ENCODE peak calls at places on chromosomes 1 and 21, in five cellular contexts. One of them, this sample, is unnamed.

GRCh38 chr1:147541672-147542548 is 609 bp downstream of the BCL9 start:
- DNase-seq in lower lobe of right lung: peak
- DNase-seq in IMR-90: peak
- DNase-seq in HepG2: no peak
- DNase-seq in CD4-positive, alpha-beta T cell: peak
- DNase-seq in this sample: no peak

GRCh38 chr1:39128959-39129358 is 75.5 kb upstream of the MACF1 start:
- DNase-seq in HepG2: no peak
- DNase-seq in lower lobe of right lung: peak
- DNase-seq in CD4-positive, alpha-beta T cell: no peak
- DNase-seq in IMR-90: no peak
- DNase-seq in this sample: no peak

GRCh38 chr1:236451796-236452373 is 57.8 kb downstream of the EDARADD start:
- DNase-seq in CD4-positive, alpha-beta T cell: peak
- DNase-seq in IMR-90: no peak
- DNase-seq in lower lobe of right lung: no peak
- DNase-seq in HepG2: peak
- DNase-seq in this sample: no peak

GRCh38 chr1:64536836-64537490 is 67.0 kb downstream of the CACHD1 start:
- DNase-seq in CD4-positive, alpha-beta T cell: no peak
- DNase-seq in IMR-90: no peak
- DNase-seq in lower lobe of right lung: peak
- DNase-seq in HepG2: peak
- DNase-seq in this sample: no peak

GRCh38 chr1:117076648-117077047 is 16.5 kb downstream of the TTF2 start:
- DNase-seq in HepG2: no peak
- DNase-seq in lower lobe of right lung: no peak
- DNase-seq in CD4-positive, alpha-beta T cell: no peak
- DNase-seq in IMR-90: no peak
- DNase-seq in this sample: no peak

GRCh38 chr1:58869638-58870297 is 85.9 kb upstream of the JUN start:
- DNase-seq in CD4-positive, alpha-beta T cell: no peak
- DNase-seq in lower lobe of right lung: no peak
- DNase-seq in IMR-90: no peak
- DNase-seq in HepG2: no peak
- DNase-seq in this sample: no peak

GRCh38 chr1:1004780-1005697 is 5.1 kb upstream of the HES4 start:
- DNase-seq in CD4-positive, alpha-beta T cell: no peak
- DNase-seq in lower lobe of right lung: peak
- DNase-seq in HepG2: no peak
- DNase-seq in IMR-90: peak
- DNase-seq in this sample: peak

GRCh38 chr1:226714148-226714547 is 24.9 kb downstream of the ITPKB start:
- DNase-seq in IMR-90: peak
- DNase-seq in HepG2: no peak
- DNase-seq in CD4-positive, alpha-beta T cell: no peak
- DNase-seq in lower lobe of right lung: no peak
- DNase-seq in this sample: no peak

DNA sequence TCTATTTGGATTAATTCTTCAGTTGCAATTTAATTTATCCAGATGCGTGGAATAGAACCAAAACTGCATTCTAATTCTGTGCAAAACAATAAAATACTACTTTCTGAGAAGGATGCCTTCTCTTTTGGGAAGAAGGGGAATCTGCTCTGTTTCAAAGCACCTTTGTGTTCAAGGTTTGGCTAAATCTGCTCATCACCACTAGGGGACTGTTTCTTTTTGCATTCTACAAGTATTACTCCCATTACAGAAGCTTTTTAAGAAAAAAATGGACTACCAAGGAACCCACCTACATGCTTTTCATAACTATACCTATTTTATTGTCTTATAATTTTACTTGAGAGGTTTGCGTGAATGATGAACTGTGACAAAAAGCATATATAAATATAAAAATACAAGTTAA is 18.2 kb downstream of the MRPS6 start:
- DNase-seq in CD4-positive, alpha-beta T cell: no peak
- DNase-seq in HepG2: no peak
- DNase-seq in IMR-90: no peak
- DNase-seq in lower lobe of right lung: no peak
- DNase-seq in this sample: no peak
- TF ChIP-seq CTCF in CD4-positive, alpha-beta T cell: peak
- TF ChIP-seq CTCF in HepG2: no peak
- TF ChIP-seq CTCF in IMR-90: no peak
- TF ChIP-seq CTCF in lower lobe of right lung: no peak
- TF ChIP-seq CTCF in this sample: peak

DNA sequence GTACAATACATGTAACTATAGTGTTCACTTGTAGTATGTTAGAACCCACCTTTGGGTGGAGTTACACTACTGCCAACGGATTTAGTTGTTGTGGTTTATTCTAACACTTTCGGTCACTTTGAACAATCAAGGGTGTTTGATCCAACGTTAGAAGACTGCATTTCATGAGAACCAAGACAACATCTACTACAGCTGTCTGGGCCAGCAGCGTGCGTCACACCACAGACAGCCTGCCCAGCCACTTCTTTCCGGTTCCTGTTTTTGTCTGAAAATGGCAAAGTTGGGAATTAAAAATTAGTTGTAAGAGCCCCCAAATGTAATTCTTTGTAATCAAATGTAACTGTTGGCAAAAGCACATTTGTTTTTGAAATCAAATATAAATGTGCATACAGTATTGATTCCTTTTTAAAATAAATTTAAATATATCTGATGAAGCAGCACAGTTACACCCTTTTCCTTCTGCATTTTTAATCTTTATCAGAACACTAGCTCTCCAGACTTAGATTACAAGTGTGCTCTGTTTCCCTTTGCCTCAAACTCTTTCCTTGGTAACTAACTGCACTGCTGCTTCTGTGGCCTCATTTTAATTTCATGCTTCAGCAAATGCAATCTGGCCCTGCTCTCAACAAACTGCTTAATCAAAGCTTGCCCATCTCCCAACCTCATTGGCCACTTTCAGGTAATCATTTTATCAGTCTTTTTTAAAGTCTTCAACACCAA is 86.6 kb upstream of the DPH5 start:
- DNase-seq in HepG2: no peak
- DNase-seq in CD4-positive, alpha-beta T cell: peak
- DNase-seq in lower lobe of right lung: peak
- DNase-seq in IMR-90: no peak
- DNase-seq in this sample: no peak
- TF ChIP-seq CTCF in HepG2: no peak
- TF ChIP-seq CTCF in CD4-positive, alpha-beta T cell: no peak
- TF ChIP-seq CTCF in lower lobe of right lung: no peak
- TF ChIP-seq CTCF in IMR-90: no peak
- TF ChIP-seq CTCF in this sample: no peak

GRCh38 chr1:231196307-231196706 is 34.4 kb downstream of the TRIM67 start:
- DNase-seq in CD4-positive, alpha-beta T cell: no peak
- DNase-seq in lower lobe of right lung: no peak
- DNase-seq in HepG2: no peak
- DNase-seq in IMR-90: no peak
- DNase-seq in this sample: no peak
- TF ChIP-seq CTCF in CD4-positive, alpha-beta T cell: no peak
- TF ChIP-seq CTCF in lower lobe of right lung: no peak
- TF ChIP-seq CTCF in HepG2: no peak
- TF ChIP-seq CTCF in IMR-90: no peak
- TF ChIP-seq CTCF in this sample: no peak

GRCh38 chr1:41426201-41426890 is 58.1 kb downstream of the EDN2 start:
- DNase-seq in CD4-positive, alpha-beta T cell: no peak
- DNase-seq in HepG2: no peak
- DNase-seq in lower lobe of right lung: peak
- DNase-seq in IMR-90: no peak
- DNase-seq in this sample: no peak

GRCh38 chr1:41422306-41422705 is 61.1 kb downstream of the FOXO6 start:
- DNase-seq in IMR-90: no peak
- DNase-seq in CD4-positive, alpha-beta T cell: no peak
- DNase-seq in lower lobe of right lung: no peak
- DNase-seq in HepG2: no peak
- DNase-seq in this sample: no peak

GRCh38 chr1:41425369-41425768 is 59.1 kb downstream of the EDN2 start:
- DNase-seq in CD4-positive, alpha-beta T cell: no peak
- DNase-seq in lower lobe of right lung: no peak
- DNase-seq in IMR-90: no peak
- DNase-seq in HepG2: no peak
- DNase-seq in this sample: no peak

GRCh38 chr1:41424581-41425118 is 59.8 kb downstream of the EDN2 start:
- DNase-seq in lower lobe of right lung: no peak
- DNase-seq in HepG2: no peak
- DNase-seq in CD4-positive, alpha-beta T cell: no peak
- DNase-seq in IMR-90: no peak
- DNase-seq in this sample: no peak

DNA sequence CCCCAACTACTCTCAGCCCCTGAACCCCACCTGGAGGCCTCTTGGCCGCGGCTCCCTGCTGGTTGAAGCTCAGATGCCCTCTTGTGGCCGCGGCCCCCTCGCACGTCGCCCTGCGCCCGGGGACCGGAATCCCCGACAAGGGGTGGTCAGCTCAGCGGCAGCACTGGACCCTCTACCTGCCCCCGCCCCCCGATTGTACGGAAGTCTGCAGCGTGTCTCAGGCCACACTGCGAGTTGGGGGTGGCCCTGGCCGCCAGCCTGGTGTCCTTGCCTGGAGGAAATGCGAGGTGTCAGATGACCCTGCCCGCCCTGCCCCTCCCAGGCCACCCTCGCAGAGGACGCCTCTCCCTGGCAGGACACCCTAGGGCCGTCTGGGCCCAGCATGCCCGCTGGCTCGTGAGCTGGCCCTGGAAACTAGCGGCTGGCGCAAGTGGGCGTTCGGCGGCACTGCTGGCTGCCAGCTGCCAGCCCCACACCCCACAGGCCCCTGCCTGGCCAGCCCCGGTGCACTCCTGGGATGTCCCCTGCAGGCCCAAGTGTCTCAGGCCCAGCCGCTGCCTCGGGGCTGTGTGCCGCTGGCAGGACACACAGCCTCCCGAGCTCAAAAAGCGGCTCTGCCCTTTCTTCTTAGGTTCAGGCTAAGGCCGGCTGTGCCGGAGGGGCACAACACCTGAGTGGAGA is 60.8 kb downstream of the EDN2 start:
- DNase-seq in CD4-positive, alpha-beta T cell: no peak
- DNase-seq in HepG2: no peak
- DNase-seq in lower lobe of right lung: peak
- DNase-seq in IMR-90: no peak
- DNase-seq in this sample: no peak
- TF ChIP-seq CTCF in CD4-positive, alpha-beta T cell: no peak
- TF ChIP-seq CTCF in HepG2: peak
- TF ChIP-seq CTCF in lower lobe of right lung: peak
- TF ChIP-seq CTCF in IMR-90: no peak
- TF ChIP-seq CTCF in this sample: no peak

GRCh38 chr1:22652457-22652856 is 579 bp upstream of the C1QB start:
- DNase-seq in IMR-90: no peak
- DNase-seq in lower lobe of right lung: no peak
- DNase-seq in CD4-positive, alpha-beta T cell: no peak
- DNase-seq in HepG2: no peak
- DNase-seq in this sample: no peak

GRCh38 chr1:22658385-22659163 is 5.5 kb downstream of the C1QB start:
- DNase-seq in HepG2: no peak
- DNase-seq in lower lobe of right lung: no peak
- DNase-seq in IMR-90: no peak
- DNase-seq in CD4-positive, alpha-beta T cell: no peak
- DNase-seq in this sample: no peak

GRCh38 chr1:22653741-22654140 is 705 bp downstream of the C1QB start:
- DNase-seq in CD4-positive, alpha-beta T cell: no peak
- DNase-seq in HepG2: no peak
- DNase-seq in IMR-90: no peak
- DNase-seq in lower lobe of right lung: no peak
- DNase-seq in this sample: no peak

GRCh38 chr1:22652881-22653316 is at the start of gene C1QB:
- DNase-seq in CD4-positive, alpha-beta T cell: no peak
- DNase-seq in IMR-90: no peak
- DNase-seq in lower lobe of right lung: peak
- DNase-seq in HepG2: no peak
- DNase-seq in this sample: no peak

DNA sequence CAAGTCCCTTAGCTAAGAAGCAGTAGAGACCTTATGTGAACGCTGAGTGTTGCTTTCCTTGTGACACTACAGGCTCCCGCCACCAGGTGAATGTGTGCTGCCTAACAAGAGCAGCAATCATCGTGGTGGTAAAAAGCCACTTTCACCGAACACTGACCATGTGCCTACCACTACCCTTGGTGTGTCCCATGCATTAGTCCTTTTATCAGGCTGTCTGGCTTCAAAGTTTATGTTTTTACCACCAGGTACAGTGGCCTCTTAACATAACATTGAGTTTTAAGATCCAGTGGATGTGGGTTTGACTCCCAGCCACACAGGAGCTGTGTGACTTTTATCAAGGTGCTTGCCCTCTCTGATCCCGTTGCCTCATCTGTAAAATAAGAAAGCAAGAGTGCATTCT is 1.7 kb downstream of the C1QB start:
- DNase-seq in HepG2: no peak
- DNase-seq in lower lobe of right lung: no peak
- DNase-seq in IMR-90: no peak
- DNase-seq in CD4-positive, alpha-beta T cell: no peak
- DNase-seq in this sample: no peak
- TF ChIP-seq CTCF in HepG2: no peak
- TF ChIP-seq CTCF in lower lobe of right lung: no peak
- TF ChIP-seq CTCF in IMR-90: no peak
- TF ChIP-seq CTCF in CD4-positive, alpha-beta T cell: no peak
- TF ChIP-seq CTCF in this sample: no peak

DNA sequence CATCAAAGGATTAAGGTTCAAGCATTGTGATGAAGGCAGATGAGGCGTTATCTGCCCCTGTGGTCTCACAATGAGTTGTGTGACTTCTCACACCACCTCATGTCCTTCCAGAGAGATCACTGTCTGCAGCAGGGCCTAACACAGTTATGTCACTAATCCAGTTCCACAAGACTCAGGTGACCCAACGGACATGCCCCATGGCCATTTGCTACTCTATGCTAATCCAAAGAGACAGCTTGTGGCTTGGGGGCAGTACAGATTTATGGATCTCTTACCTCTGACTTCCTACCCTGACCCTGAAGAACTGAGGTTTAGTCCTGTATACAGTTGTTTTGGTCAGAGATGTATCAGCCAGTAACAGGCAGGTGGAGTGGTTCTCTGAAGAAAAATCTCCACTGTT is 147.1 kb downstream of the GLUL start:
- DNase-seq in HepG2: no peak
- DNase-seq in CD4-positive, alpha-beta T cell: no peak
- DNase-seq in lower lobe of right lung: no peak
- DNase-seq in IMR-90: no peak
- DNase-seq in this sample: no peak
- TF ChIP-seq CTCF in HepG2: no peak
- TF ChIP-seq CTCF in CD4-positive, alpha-beta T cell: no peak
- TF ChIP-seq CTCF in lower lobe of right lung: no peak
- TF ChIP-seq CTCF in IMR-90: no peak
- TF ChIP-seq CTCF in this sample: no peak

This sample was measured in osteocyte.